ENCODE peak calls at places on chromosomes 5 and 9, in eight cellular contexts. One of them, this sample, is unnamed.

GRCh38 chr5:80959768-80960442 is at the start of gene RASGRF2:
- DNase-seq in esophagus squamous epithelium: no peak
- DNase-seq in right atrium auricular region: no peak
- DNase-seq in ovary: peak
- DNase-seq in mesenchymal stem cell: peak
- DNase-seq in astrocyte: peak
- DNase-seq in GM12865: no peak
- DNase-seq in fibroblast of mammary gland: no peak
- DNase-seq in this sample: no peak

GRCh38 chr9:115396071-115396529 is 278.1 kb upstream of the TNC start:
- DNase-seq in esophagus squamous epithelium: no peak
- DNase-seq in right atrium auricular region: no peak
- DNase-seq in ovary: no peak
- DNase-seq in mesenchymal stem cell: no peak
- DNase-seq in astrocyte: peak
- DNase-seq in GM12865: no peak
- DNase-seq in fibroblast of mammary gland: no peak
- DNase-seq in this sample: no peak

GRCh38 chr9:129383415-129384088 is 205.5 kb upstream of the IER5L start:
- DNase-seq in esophagus squamous epithelium: peak
- DNase-seq in right atrium auricular region: peak
- DNase-seq in ovary: peak
- DNase-seq in mesenchymal stem cell: peak
- DNase-seq in astrocyte: peak
- DNase-seq in GM12865: peak
- DNase-seq in fibroblast of mammary gland: peak
- DNase-seq in this sample: peak

GRCh38 chr5:131628990-131629389 is 6.0 kb downstream of the RAPGEF6 start:
- DNase-seq in esophagus squamous epithelium: no peak
- DNase-seq in right atrium auricular region: no peak
- DNase-seq in ovary: no peak
- DNase-seq in mesenchymal stem cell: peak
- DNase-seq in astrocyte: peak
- DNase-seq in GM12865: no peak
- DNase-seq in fibroblast of mammary gland: peak
- DNase-seq in this sample: no peak

GRCh38 chr9:130780865-130781504 is 54.1 kb upstream of the ABL1 start:
- DNase-seq in esophagus squamous epithelium: no peak
- DNase-seq in right atrium auricular region: peak
- DNase-seq in ovary: peak
- DNase-seq in mesenchymal stem cell: peak
- DNase-seq in astrocyte: peak
- DNase-seq in GM12865: no peak
- DNase-seq in fibroblast of mammary gland: peak
- DNase-seq in this sample: no peak

GRCh38 chr5:154166901-154167791 is 23.4 kb upstream of the GALNT10 start:
- DNase-seq in esophagus squamous epithelium: no peak
- DNase-seq in right atrium auricular region: no peak
- DNase-seq in ovary: no peak
- DNase-seq in mesenchymal stem cell: no peak
- DNase-seq in astrocyte: no peak
- DNase-seq in GM12865: no peak
- DNase-seq in fibroblast of mammary gland: no peak
- DNase-seq in this sample: no peak

GRCh38 chr5:178284095-178284675 is 51.6 kb upstream of the PHYKPL start:
- DNase-seq in esophagus squamous epithelium: no peak
- DNase-seq in right atrium auricular region: no peak
- DNase-seq in ovary: no peak
- DNase-seq in mesenchymal stem cell: no peak
- DNase-seq in astrocyte: no peak
- DNase-seq in GM12865: peak
- DNase-seq in fibroblast of mammary gland: peak
- DNase-seq in this sample: no peak

GRCh38 chr9:78866228-78867132 is 569.6 kb downstream of the PSAT1 start:
- DNase-seq in esophagus squamous epithelium: no peak
- DNase-seq in right atrium auricular region: no peak
- DNase-seq in ovary: no peak
- DNase-seq in mesenchymal stem cell: peak
- DNase-seq in astrocyte: peak
- DNase-seq in GM12865: no peak
- DNase-seq in fibroblast of mammary gland: peak
- DNase-seq in this sample: no peak

GRCh38 chr5:100790951-100791350 is 112.1 kb downstream of the ST8SIA4 start:
- DNase-seq in esophagus squamous epithelium: no peak
- DNase-seq in right atrium auricular region: no peak
- DNase-seq in ovary: no peak
- DNase-seq in mesenchymal stem cell: no peak
- DNase-seq in astrocyte: no peak
- DNase-seq in GM12865: no peak
- DNase-seq in fibroblast of mammary gland: no peak
- DNase-seq in this sample: no peak

GRCh38 chr9:135609366-135609955 is 29.9 kb downstream of the GLT6D1 start:
- DNase-seq in esophagus squamous epithelium: no peak
- DNase-seq in right atrium auricular region: peak
- DNase-seq in ovary: no peak
- DNase-seq in mesenchymal stem cell: no peak
- DNase-seq in astrocyte: no peak
- DNase-seq in GM12865: no peak
- DNase-seq in fibroblast of mammary gland: no peak
- DNase-seq in this sample: no peak

GRCh38 chr5:100616981-100617380 is 81.8 kb downstream of the FAM174A start:
- DNase-seq in esophagus squamous epithelium: no peak
- DNase-seq in right atrium auricular region: no peak
- DNase-seq in ovary: no peak
- DNase-seq in mesenchymal stem cell: no peak
- DNase-seq in astrocyte: no peak
- DNase-seq in GM12865: no peak
- DNase-seq in fibroblast of mammary gland: no peak
- DNase-seq in this sample: no peak

GRCh38 chr9:118222375-118222774 is 518.2 kb downstream of the TLR4 start:
- DNase-seq in esophagus squamous epithelium: no peak
- DNase-seq in right atrium auricular region: no peak
- DNase-seq in ovary: no peak
- DNase-seq in mesenchymal stem cell: peak
- DNase-seq in astrocyte: no peak
- DNase-seq in GM12865: no peak
- DNase-seq in fibroblast of mammary gland: no peak
- DNase-seq in this sample: no peak

GRCh38 chr9:89427621-89428221 is 70.2 kb downstream of the SEMA4D start:
- DNase-seq in esophagus squamous epithelium: no peak
- DNase-seq in right atrium auricular region: no peak
- DNase-seq in ovary: no peak
- DNase-seq in mesenchymal stem cell: no peak
- DNase-seq in astrocyte: no peak
- DNase-seq in GM12865: no peak
- DNase-seq in fibroblast of mammary gland: peak
- DNase-seq in this sample: no peak

GRCh38 chr5:159095882-159096554 is 3.7 kb downstream of the EBF1 start:
- DNase-seq in esophagus squamous epithelium: no peak
- DNase-seq in right atrium auricular region: no peak
- DNase-seq in ovary: no peak
- DNase-seq in mesenchymal stem cell: no peak
- DNase-seq in astrocyte: no peak
- DNase-seq in GM12865: peak
- DNase-seq in fibroblast of mammary gland: peak
- DNase-seq in this sample: no peak

GRCh38 chr5:159097461-159098284 is 2.0 kb downstream of the EBF1 start:
- DNase-seq in esophagus squamous epithelium: no peak
- DNase-seq in right atrium auricular region: no peak
- DNase-seq in ovary: peak
- DNase-seq in mesenchymal stem cell: peak
- DNase-seq in astrocyte: peak
- DNase-seq in GM12865: peak
- DNase-seq in fibroblast of mammary gland: peak
- DNase-seq in this sample: no peak

GRCh38 chr5:159098285-159099048 is 1.2 kb downstream of the EBF1 start:
- DNase-seq in esophagus squamous epithelium: no peak
- DNase-seq in right atrium auricular region: no peak
- DNase-seq in ovary: peak
- DNase-seq in mesenchymal stem cell: no peak
- DNase-seq in astrocyte: no peak
- DNase-seq in GM12865: no peak
- DNase-seq in fibroblast of mammary gland: no peak
- DNase-seq in this sample: no peak

GRCh38 chr5:159095218-159095617 is 4.5 kb downstream of the EBF1 start:
- DNase-seq in esophagus squamous epithelium: no peak
- DNase-seq in right atrium auricular region: no peak
- DNase-seq in ovary: no peak
- DNase-seq in mesenchymal stem cell: no peak
- DNase-seq in astrocyte: no peak
- DNase-seq in GM12865: peak
- DNase-seq in fibroblast of mammary gland: peak
- DNase-seq in this sample: no peak

GRCh38 chr5:159096555-159097460 is 2.9 kb downstream of the EBF1 start:
- DNase-seq in esophagus squamous epithelium: no peak
- DNase-seq in right atrium auricular region: no peak
- DNase-seq in ovary: no peak
- DNase-seq in mesenchymal stem cell: no peak
- DNase-seq in astrocyte: no peak
- DNase-seq in GM12865: peak
- DNase-seq in fibroblast of mammary gland: no peak
- DNase-seq in this sample: no peak
- H3K4me3 ChIP-seq in esophagus squamous epithelium: peak
- H3K4me3 ChIP-seq in right atrium auricular region: peak
- H3K4me3 ChIP-seq in ovary: peak
- H3K4me3 ChIP-seq in mesenchymal stem cell: peak
- H3K4me3 ChIP-seq in astrocyte: peak
- H3K4me3 ChIP-seq in GM12865: peak
- H3K4me3 ChIP-seq in fibroblast of mammary gland: peak
- H3K4me3 ChIP-seq in this sample: no peak

DNA sequence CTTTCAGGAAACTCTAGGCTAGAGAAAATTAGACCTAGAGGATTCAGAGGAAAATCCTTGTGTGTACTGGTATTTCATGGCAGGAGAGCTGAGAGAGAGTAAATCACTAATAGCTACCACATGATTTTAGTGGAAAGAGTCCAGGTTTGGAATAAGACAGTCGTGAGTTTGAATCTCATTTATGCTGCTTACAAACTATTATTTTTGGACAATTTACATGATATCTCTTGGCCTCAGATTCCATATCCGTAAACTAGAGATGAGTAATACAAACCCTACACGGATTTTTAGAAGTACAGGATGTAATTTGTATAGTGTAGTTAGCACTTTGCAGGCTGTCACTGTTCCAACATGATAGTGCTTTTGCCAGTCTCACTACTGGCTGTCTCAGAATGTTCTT is 2.7 kb downstream of the IL31RA start:
- DNase-seq in esophagus squamous epithelium: no peak
- DNase-seq in right atrium auricular region: no peak
- DNase-seq in ovary: no peak
- DNase-seq in mesenchymal stem cell: peak
- DNase-seq in astrocyte: peak
- DNase-seq in GM12865: no peak
- DNase-seq in fibroblast of mammary gland: peak
- DNase-seq in this sample: no peak
- H3K4me3 ChIP-seq in esophagus squamous epithelium: no peak
- H3K4me3 ChIP-seq in right atrium auricular region: no peak
- H3K4me3 ChIP-seq in ovary: no peak
- H3K4me3 ChIP-seq in mesenchymal stem cell: peak
- H3K4me3 ChIP-seq in astrocyte: no peak
- H3K4me3 ChIP-seq in GM12865: no peak
- H3K4me3 ChIP-seq in fibroblast of mammary gland: no peak
- H3K4me3 ChIP-seq in this sample: no peak

GRCh38 chr5:52805614-52806013 is 17.9 kb downstream of the ITGA1 start:
- DNase-seq in esophagus squamous epithelium: no peak
- DNase-seq in right atrium auricular region: no peak
- DNase-seq in ovary: no peak
- DNase-seq in mesenchymal stem cell: no peak
- DNase-seq in astrocyte: no peak
- DNase-seq in GM12865: no peak
- DNase-seq in fibroblast of mammary gland: no peak
- DNase-seq in this sample: no peak

GRCh38 chr5:52802272-52803011 is 14.7 kb downstream of the ITGA1 start:
- DNase-seq in esophagus squamous epithelium: no peak
- DNase-seq in right atrium auricular region: no peak
- DNase-seq in ovary: no peak
- DNase-seq in mesenchymal stem cell: no peak
- DNase-seq in astrocyte: peak
- DNase-seq in GM12865: no peak
- DNase-seq in fibroblast of mammary gland: peak
- DNase-seq in this sample: no peak

GRCh38 chr5:52804359-52804758 is 16.6 kb downstream of the ITGA1 start:
- DNase-seq in esophagus squamous epithelium: no peak
- DNase-seq in right atrium auricular region: no peak
- DNase-seq in ovary: no peak
- DNase-seq in mesenchymal stem cell: peak
- DNase-seq in astrocyte: no peak
- DNase-seq in GM12865: no peak
- DNase-seq in fibroblast of mammary gland: no peak
- DNase-seq in this sample: no peak

GRCh38 chr5:52807037-52807436 is 19.3 kb downstream of the ITGA1 start:
- DNase-seq in esophagus squamous epithelium: no peak
- DNase-seq in right atrium auricular region: no peak
- DNase-seq in ovary: no peak
- DNase-seq in mesenchymal stem cell: no peak
- DNase-seq in astrocyte: no peak
- DNase-seq in GM12865: no peak
- DNase-seq in fibroblast of mammary gland: no peak
- DNase-seq in this sample: no peak

DNA sequence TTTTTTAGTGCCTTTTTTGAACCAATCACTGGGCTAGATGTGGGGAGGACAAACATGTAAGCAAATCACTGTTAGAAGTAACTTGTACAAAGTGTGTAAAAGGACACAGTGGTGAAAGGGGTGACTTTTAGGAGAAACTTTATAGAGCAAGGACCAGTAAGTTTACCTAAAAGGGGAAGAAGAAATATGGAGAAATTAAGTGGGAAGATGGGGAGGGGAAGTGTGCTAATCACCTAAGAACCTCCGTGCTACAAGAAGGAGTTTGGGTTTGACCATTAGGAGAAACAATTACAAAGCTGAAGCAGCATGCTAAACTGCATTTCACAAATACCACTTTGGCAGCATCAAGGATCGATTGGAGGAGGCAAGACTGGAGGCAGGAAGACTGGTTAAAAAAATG is 17.3 kb downstream of the ITGA1 start:
- DNase-seq in esophagus squamous epithelium: no peak
- DNase-seq in right atrium auricular region: no peak
- DNase-seq in ovary: no peak
- DNase-seq in mesenchymal stem cell: no peak
- DNase-seq in astrocyte: no peak
- DNase-seq in GM12865: no peak
- DNase-seq in fibroblast of mammary gland: no peak
- DNase-seq in this sample: no peak
- H3K4me3 ChIP-seq in esophagus squamous epithelium: no peak
- H3K4me3 ChIP-seq in right atrium auricular region: no peak
- H3K4me3 ChIP-seq in ovary: no peak
- H3K4me3 ChIP-seq in mesenchymal stem cell: no peak
- H3K4me3 ChIP-seq in astrocyte: no peak
- H3K4me3 ChIP-seq in GM12865: no peak
- H3K4me3 ChIP-seq in fibroblast of mammary gland: no peak
- H3K4me3 ChIP-seq in this sample: no peak

DNA sequence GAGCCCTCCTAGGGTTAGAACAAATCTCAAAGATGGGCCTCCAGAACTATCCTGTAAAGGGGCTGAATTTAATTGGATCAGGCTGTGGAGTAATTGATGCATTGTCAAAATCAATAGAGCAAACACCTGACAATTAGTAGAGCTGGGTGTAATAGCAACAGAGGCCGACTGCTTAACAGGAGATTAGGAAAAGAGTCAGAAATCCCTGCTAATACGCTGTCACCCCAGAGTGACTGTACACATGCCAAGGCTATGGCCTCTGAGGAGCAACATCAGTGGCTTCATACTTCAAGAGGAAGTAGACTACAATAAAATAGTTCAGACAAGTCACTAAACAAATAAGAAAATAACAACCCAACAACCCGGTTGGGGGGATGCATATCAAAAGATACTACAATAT is 18.7 kb upstream of the GRPEL2 start:
- DNase-seq in esophagus squamous epithelium: no peak
- DNase-seq in right atrium auricular region: no peak
- DNase-seq in ovary: no peak
- DNase-seq in mesenchymal stem cell: no peak
- DNase-seq in astrocyte: no peak
- DNase-seq in GM12865: no peak
- DNase-seq in fibroblast of mammary gland: no peak
- DNase-seq in this sample: no peak
- H3K4me3 ChIP-seq in esophagus squamous epithelium: no peak
- H3K4me3 ChIP-seq in right atrium auricular region: no peak
- H3K4me3 ChIP-seq in ovary: no peak
- H3K4me3 ChIP-seq in mesenchymal stem cell: no peak
- H3K4me3 ChIP-seq in astrocyte: no peak
- H3K4me3 ChIP-seq in GM12865: no peak
- H3K4me3 ChIP-seq in fibroblast of mammary gland: no peak
- H3K4me3 ChIP-seq in this sample: no peak